ENCODE peak calls at places on chromosomes 13 and 19, in five cellular contexts. I is A549, N is body of pancreas, W is uterus, G is stomach. A is an unnamed sample.

GRCh38 chr13:49627831-49628652 is at the start of gene ARL11:
- DNase-seq in I (no peak), N (peak; percentile 65), W (no peak), G (peak; percentile 56), A (peak; percentile 80)

GRCh38 chr13:110634558-110634957 is 19.2 kb downstream of the NAXD start:
- DNase-seq in I (peak; percentile 26), N (no peak), W (no peak), G (no peak), A (no peak)

GRCh38 chr13:32846556-32846955 is 169.7 kb upstream of the KL start:
- DNase-seq in I (no peak), N (no peak), W (no peak), G (no peak), A (no peak)

GRCh38 chr19:1856698-1857603 is 6.4 kb downstream of the KLF16 start:
- DNase-seq in I (peak; percentile 71), N (peak; percentile 92), W (peak; percentile 73), G (peak; percentile 92), A (peak; percentile 96)

GRCh38 chr13:32125221-32125621 is 93.6 kb downstream of the FRY start:
- DNase-seq in I (no peak), N (peak; percentile 25), W (no peak), G (no peak), A (no peak)

GRCh38 chr19:3067549-3067948 is 5.3 kb upstream of the TLE5 start:
- DNase-seq in I (no peak), N (no peak), W (no peak), G (no peak), A (no peak)

GRCh38 chr19:46147791-46148288 is at the start of gene IGFL2:
- DNase-seq in I (no peak), N (no peak), W (no peak), G (no peak), A (no peak)

GRCh38 chr13:76758257-76758656 is 127.9 kb downstream of the KCTD12 start:
- DNase-seq in I (no peak), N (no peak), W (no peak), G (no peak), A (no peak)

GRCh38 chr19:32661318-32661717 is 13.7 kb downstream of the ANKRD27 start:
- DNase-seq in I (no peak), N (no peak), W (no peak), G (no peak), A (no peak)
- H3K27ac ChIP-seq in I (no peak overlapping the region), N (no peak overlapping the region), W (no peak overlapping the region), G (no peak overlapping the region), A (no peak overlapping the region)

DNA sequence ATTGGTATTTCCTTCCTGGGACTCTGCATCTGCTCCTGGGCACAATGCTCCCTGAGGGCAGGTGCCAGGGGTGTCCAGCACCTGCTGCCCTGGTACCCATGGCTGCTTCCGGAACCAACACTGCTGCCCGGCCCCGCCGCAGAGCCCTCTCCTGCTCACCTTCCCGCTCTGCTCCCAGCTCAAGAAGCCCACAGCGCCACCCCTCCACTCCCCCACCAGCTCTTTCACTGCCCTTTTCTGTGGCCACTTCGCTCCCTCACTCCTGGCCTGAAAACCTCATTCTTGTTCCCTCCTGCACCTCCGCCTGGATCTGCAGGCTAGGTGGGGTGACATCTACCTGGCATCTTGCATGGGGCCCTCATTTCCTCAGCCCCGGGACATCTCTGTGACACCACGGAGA is 6.4 kb downstream of the ZNF787 start:
- DNase-seq in I (no peak), N (no peak), W (no peak), G (no peak), A (no peak)
- TF ChIP-seq POLR2A in I (no peak), N (no peak), W (no peak), G (no peak), A (no peak)

GRCh38 chr13:112714366-112714765 is 24.5 kb downstream of the ATP11A start:
- DNase-seq in I (no peak), N (no peak), W (no peak), G (peak; percentile 20), A (no peak)

GRCh38 chr13:112712451-112712881 is 22.6 kb downstream of the ATP11A start:
- DNase-seq in I (no peak), N (no peak), W (no peak), G (no peak), A (no peak)

GRCh38 chr13:112711528-112712265 is 21.9 kb downstream of the ATP11A start:
- DNase-seq in I (peak; percentile 87), N (peak; percentile 80), W (peak; percentile 93), G (peak; percentile 74), A (peak; percentile 78)

GRCh38 chr13:112714772-112715569 is 25.1 kb downstream of the ATP11A start:
- DNase-seq in I (no peak), N (no peak), W (no peak), G (peak; percentile 7), A (no peak)

GRCh38 chr13:112713517-112714253 is 23.8 kb downstream of the ATP11A start:
- DNase-seq in I (no peak), N (no peak), W (peak; percentile 59), G (no peak), A (no peak)
- TF ChIP-seq CTCF in I (no peak), N (no peak), W (no peak), G (no peak), A (no peak)

DNA sequence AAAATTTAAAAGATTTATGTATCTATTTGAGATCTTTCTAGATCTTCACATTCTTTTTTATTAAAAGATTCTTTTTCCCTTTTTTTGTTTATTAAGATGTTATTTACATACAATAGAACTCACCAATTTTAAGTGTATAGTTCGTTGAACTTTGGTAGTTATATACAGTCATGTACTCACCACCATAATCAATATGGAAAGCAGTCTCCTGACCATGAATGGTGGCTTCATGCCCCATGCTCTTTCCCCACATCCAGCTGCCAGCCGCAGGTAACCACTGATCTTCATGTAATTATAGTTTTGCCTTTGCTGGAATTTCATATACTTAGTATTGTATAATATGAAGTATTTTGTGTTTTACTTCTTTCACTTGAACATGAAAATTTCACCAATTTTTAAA is 20.6 kb upstream of the GPR183 start:
- DNase-seq in I (no peak), N (no peak), W (no peak), G (no peak), A (no peak)
- H3K27ac ChIP-seq in I (no peak overlapping the region), N (no peak overlapping the region), W (no peak overlapping the region), G (no peak overlapping the region), A (no peak overlapping the region)

GRCh38 chr13:21060827-21061076 is 634 bp downstream of the LATS2 start:
- DNase-seq in I (no peak), N (no peak), W (no peak), G (peak; percentile 29), A (no peak)

GRCh38 chr13:21058361-21058760 is 3.0 kb downstream of the LATS2 start:
- DNase-seq in I (no peak), N (no peak), W (no peak), G (no peak), A (no peak)

GRCh38 chr13:21063031-21063430 is 1.6 kb upstream of the LATS2 start:
- DNase-seq in I (no peak), N (no peak), W (no peak), G (no peak), A (no peak)

GRCh38 chr13:21060063-21060826 is 1.1 kb downstream of the LATS2 start:
- DNase-seq in I (no peak), N (peak; percentile 37), W (peak; percentile 64), G (peak; percentile 52), A (peak; percentile 25)

DNA sequence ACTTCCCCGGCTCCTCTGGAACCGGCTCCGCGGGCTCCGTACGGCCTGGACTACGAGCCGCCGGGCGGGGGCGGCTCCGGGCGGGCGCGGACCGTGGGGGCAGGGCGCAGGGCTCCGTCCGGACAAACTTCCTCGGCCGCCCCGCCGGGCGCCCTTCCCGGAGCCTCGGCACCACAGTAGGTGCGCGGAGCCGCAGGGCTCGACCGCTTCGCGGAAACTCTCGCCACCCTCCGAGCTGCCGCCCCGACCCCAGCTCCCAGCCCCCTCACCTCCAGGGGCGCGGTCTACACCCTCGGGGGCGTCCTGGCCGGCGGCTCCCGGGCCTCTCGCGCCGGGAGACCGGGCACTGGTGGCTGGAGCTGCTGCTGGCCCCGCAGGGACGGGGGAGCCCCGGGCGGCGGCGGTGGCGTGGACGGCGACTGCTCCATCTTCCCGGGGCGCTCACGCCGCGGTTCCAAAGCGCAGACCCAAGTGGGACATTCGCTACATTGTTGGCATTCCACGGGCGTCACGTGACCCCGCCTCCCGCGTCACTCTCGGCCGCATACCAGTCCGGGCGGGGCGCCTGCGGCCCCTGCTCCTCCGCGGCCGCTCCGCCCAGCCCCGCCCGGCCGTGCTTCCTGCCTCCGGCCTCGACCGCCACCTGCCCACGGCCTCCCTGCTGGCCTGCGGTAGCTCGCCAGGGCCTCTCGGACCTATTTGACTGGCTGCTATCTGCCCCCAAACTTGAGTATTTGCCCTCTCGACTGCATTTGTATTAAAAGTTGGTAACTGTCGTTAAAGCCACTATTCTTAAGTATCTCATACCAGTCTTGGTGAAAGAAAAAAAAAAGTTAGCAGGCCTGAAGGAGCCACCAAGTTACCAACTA is at the start of gene LATS2:
- DNase-seq in I (peak; percentile 62), N (peak; percentile 95), W (peak; percentile 98), G (peak; percentile 97), A (peak; percentile 96)
- TF ChIP-seq POLR2A in I (no peak), N (peak; percentile 94), W (peak; percentile 95), G (peak; percentile 64), A (peak; percentile 83)

A was measured in transverse colon.